ENCODE peak calls at places on chromosome 18, in six cellular contexts. V is esophagus squamous epithelium; R is IMR-90; I is T47D; N is kidney epithelial cell; F is stimulated activated naive CD8-positive, alpha-beta T cell treated with anti-CD3 and anti-CD28 coated beads, Interleukin-15, amount 100 ng/mL, for 72 hours. U is an unnamed sample.

GRCh38 chr18:48715651-48716354 is 177.0 kb downstream of the CTIF start:
- DNase-seq in V (no peak), R (no peak), I (no peak), N (no peak), F (no peak), U (no peak)

GRCh38 chr18:457120-457519 is 43.4 kb downstream of the COLEC12 start:
- DNase-seq in V (no peak), R (peak; percentile 70), I (no peak), N (no peak), F (no peak), U (no peak)

GRCh38 chr18:5510109-5510846 is 33.5 kb downstream of the EPB41L3 start:
- DNase-seq in V (no peak), R (peak; percentile 78), I (no peak), N (peak; percentile 31), F (no peak), U (no peak)

GRCh38 chr18:77191241-77191751 is 58.4 kb upstream of the GALR1 start:
- DNase-seq in V (no peak), R (peak; percentile 68), I (no peak), N (no peak), F (no peak), U (no peak)

GRCh38 chr18:79588636-79589481 is 90.7 kb upstream of the CTDP1 start:
- DNase-seq in V (no peak), R (peak; percentile 87), I (no peak), N (no peak), F (no peak), U (peak; percentile 94)

GRCh38 chr18:61284039-61284438 is 49.2 kb upstream of the CDH20 start:
- DNase-seq in V (no peak), R (no peak), I (no peak), N (no peak), F (no peak), U (no peak)

GRCh38 chr18:47175895-47176575 is at the start of gene IER3IP1:
- DNase-seq in V (peak; percentile 25), R (peak; percentile 91), I (peak; percentile 93), N (peak; percentile 50), F (peak; percentile 89), U (peak; percentile 93)

GRCh38 chr18:72869786-72870185 is 2.0 kb upstream of the NETO1 start:
- DNase-seq in V (no peak), R (no peak), I (peak; percentile 5), N (no peak), F (no peak), U (no peak)

GRCh38 chr18:70827632-70828031 is 538.8 kb downstream of the SOCS6 start:
- DNase-seq in V (no peak), R (no peak), I (no peak), N (no peak), F (no peak), U (no peak)

GRCh38 chr18:45745817-45746461 is 22.0 kb downstream of the SLC14A1 start:
- DNase-seq in V (no peak), R (no peak), I (no peak), N (no peak), F (no peak), U (no peak)

GRCh38 chr18:36546028-36546427 is 248.5 kb downstream of the FHOD3 start:
- DNase-seq in V (no peak), R (no peak), I (no peak), N (no peak), F (no peak), U (no peak)

GRCh38 chr18:5975111-5975622 is 79.8 kb upstream of the TMEM200C start:
- DNase-seq in V (no peak), R (peak; percentile 89), I (no peak), N (peak; percentile 58), F (no peak), U (no peak)

GRCh38 chr18:7856099-7856498 is 289.0 kb downstream of the PTPRM start:
- DNase-seq in V (no peak), R (peak; percentile 15), I (no peak), N (no peak), F (no peak), U (no peak)